ENCODE peak calls at places on chromosome 15, in seven cellular contexts. B, F, R, V, N, I and X are unnamed samples. For H3K36me3, the result is how much of the 10 kb centered on the place peaks cover.

GRCh38 chr15:45670061-45670460 is 35.2 kb downstream of the SQOR start:
- DNase-seq in B (peak), F (no peak), R (no peak), V (no peak), N (no peak), I (no peak), X (no peak)

GRCh38 chr15:25426896-25427610 is 11.8 kb downstream of the UBE3A start:
- DNase-seq in B (no peak), F (no peak), R (no peak), V (no peak), N (no peak), I (no peak), X (no peak)

GRCh38 chr15:40249477-40250303 is 10.8 kb downstream of the PAK6 start:
- DNase-seq in B (no peak), F (no peak), R (no peak), V (no peak), N (peak), I (no peak), X (no peak)

GRCh38 chr15:48712546-48712945 is 67.0 kb upstream of the FBN1 start:
- DNase-seq in B (no peak), F (no peak), R (no peak), V (no peak), N (no peak), I (no peak), X (no peak)

GRCh38 chr15:29925227-29926082 is 103.2 kb upstream of the TJP1 start:
- DNase-seq in B (no peak), F (no peak), R (no peak), V (no peak), N (peak), I (peak), X (peak)

GRCh38 chr15:45645026-45645980 is 10.5 kb downstream of the SQOR start:
- DNase-seq in B (peak), F (no peak), R (no peak), V (no peak), N (peak), I (no peak), X (no peak)

GRCh38 chr15:101372960-101373525 is 78.0 kb upstream of the SNRPA1 start:
- DNase-seq in B (no peak), F (no peak), R (no peak), V (no peak), N (no peak), I (no peak), X (no peak)

GRCh38 chr15:39135989-39136388 is 444.9 kb upstream of the THBS1 start:
- DNase-seq in B (peak), F (no peak), R (no peak), V (no peak), N (peak), I (no peak), X (no peak)

GRCh38 chr15:68808091-68808490 is 12.6 kb downstream of the ANP32A start:
- DNase-seq in B (no peak), F (no peak), R (no peak), V (peak), N (no peak), I (no peak), X (no peak)
- H3K36me3 ChIP-seq in B (under half), F (under half), R (under half), V (under half), N (under half), I (under half), X (under half)

GRCh38 chr15:75599396-75599795 is 20.3 kb upstream of the PTPN9 start:
- DNase-seq in B (no peak), F (no peak), R (no peak), V (no peak), N (no peak), I (no peak), X (peak)
- H3K36me3 ChIP-seq in B (under half), F (under half), R (under half), V (under half), N (under half), I (under half), X (under half)

GRCh38 chr15:100083572-100083971 is 258.2 kb downstream of the ADAMTS17 start:
- DNase-seq in B (no peak), F (no peak), R (no peak), V (no peak), N (no peak), I (no peak), X (no peak)
- H3K36me3 ChIP-seq in B (under half), F (under half), R (under half), V (under half), N (under half), I (under half), X (under half)

GRCh38 chr15:83129791-83130190 is 22.3 kb downstream of the TM6SF1 start:
- DNase-seq in B (no peak), F (no peak), R (no peak), V (no peak), N (no peak), I (no peak), X (no peak)
- H3K36me3 ChIP-seq in B (under half), F (under half), R (under half), V (under half), N (under half), I (under half), X (under half)

GRCh38 chr15:56272474-56272873 is 28.8 kb upstream of the RFX7 start:
- DNase-seq in B (no peak), F (no peak), R (no peak), V (no peak), N (no peak), I (no peak), X (no peak)
- H3K36me3 ChIP-seq in B (under half), F (under half), R (under half), V (under half), N (under half), I (under half), X (under half)

GRCh38 chr15:66674756-66675155 is 27.3 kb upstream of the SMAD6 start:
- DNase-seq in B (no peak), F (no peak), R (no peak), V (no peak), N (no peak), I (no peak), X (no peak)

GRCh38 chr15:66672867-66673266 is 29.2 kb upstream of the SMAD6 start:
- DNase-seq in B (no peak), F (no peak), R (no peak), V (no peak), N (no peak), I (no peak), X (no peak)

GRCh38 chr15:66670698-66671580 is 31.1 kb upstream of the SMAD6 start:
- DNase-seq in B (no peak), F (no peak), R (no peak), V (no peak), N (no peak), I (no peak), X (peak)

GRCh38 chr15:66673410-66674322 is 28.4 kb upstream of the SMAD6 start:
- DNase-seq in B (no peak), F (no peak), R (no peak), V (no peak), N (no peak), I (peak), X (no peak)

GRCh38 chr15:66670198-66670597 is 31.8 kb upstream of the SMAD6 start:
- DNase-seq in B (no peak), F (no peak), R (no peak), V (no peak), N (no peak), I (no peak), X (no peak)
- H3K36me3 ChIP-seq in B (under half), F (under half), R (under half), V (under half), N (under half), I (under half), X (under half)